ENCODE peak calls at places on chromosomes 12 and 14, in ten cellular contexts. M is fibroblast of the conjunctiva; X is HAP-1; G is SW480; F is T1000; D is stimulated activated CD4-positive, alpha-beta T cell treated with anti-CD3 and anti-CD28 coated beads, TNF-alpha, amount 100 ng/mL, for 4 hours; Q is fibroblast of pulmonary artery; T is caudate nucleus; L is progenitor cell of endocrine pancreas; C is AG09319. S is an unnamed sample.

GRCh38 chr14:77140937-77141591 is 527 bp downstream of the ZDHHC22 start:
- DNase-seq in M (no peak), X (peak), G (peak), F (no peak), D (no peak), Q (peak), T (no peak), L (peak), C (no peak), S (no peak)

GRCh38 chr12:124565071-124565491 is 2.3 kb downstream of the NCOR2 start:
- DNase-seq in M (no peak), X (no peak), G (no peak), F (no peak), D (no peak), Q (no peak), T (peak), L (peak), C (no peak), S (no peak)

GRCh38 chr14:31543969-31544799 is 17.0 kb upstream of the NUBPL start:
- DNase-seq in M (peak), X (no peak), G (no peak), F (no peak), D (no peak), Q (peak), T (no peak), L (no peak), C (no peak), S (no peak)

GRCh38 chr14:105528197-105528858 is 1.9 kb downstream of the TMEM121 start:
- DNase-seq in M (peak), X (peak), G (peak), F (peak), D (peak), Q (peak), T (peak), L (peak), C (peak), S (peak)

GRCh38 chr14:65072256-65072655 is 30.1 kb downstream of the MAX start:
- DNase-seq in M (no peak), X (no peak), G (no peak), F (no peak), D (no peak), Q (no peak), T (no peak), L (no peak), C (no peak), S (no peak)

GRCh38 chr12:27068863-27069262 is 13.5 kb downstream of the C12orf71 start:
- DNase-seq in M (no peak), X (no peak), G (no peak), F (no peak), D (no peak), Q (no peak), T (no peak), L (no peak), C (no peak), S (no peak)

GRCh38 chr14:91377700-91378652 is 39.6 kb downstream of the CCDC88C start:
- DNase-seq in M (no peak), X (no peak), G (peak), F (no peak), D (no peak), Q (no peak), T (no peak), L (no peak), C (no peak), S (no peak)

GRCh38 chr12:27229367-27229766 is 14.7 kb upstream of the STK38L start:
- DNase-seq in M (no peak), X (no peak), G (no peak), F (no peak), D (no peak), Q (no peak), T (no peak), L (no peak), C (no peak), S (no peak)

GRCh38 chr12:39072658-39073057 is 167.3 kb upstream of the CPNE8 start:
- DNase-seq in M (no peak), X (no peak), G (no peak), F (no peak), D (no peak), Q (no peak), T (no peak), L (no peak), C (no peak), S (no peak)

GRCh38 chr12:75205556-75205955 is 4.1 kb downstream of the KCNC2 start:
- DNase-seq in M (no peak), X (no peak), G (peak), F (no peak), D (no peak), Q (no peak), T (no peak), L (no peak), C (no peak), S (no peak)

GRCh38 chr12:114396153-114396868 is 9.6 kb downstream of the TBX5 start:
- DNase-seq in M (no peak), X (no peak), G (no peak), F (no peak), D (no peak), Q (no peak), T (no peak), L (no peak), C (no peak), S (no peak)

GRCh38 chr12:92784795-92785562 is 82.2 kb downstream of the PLEKHG7 start:
- DNase-seq in M (peak), X (peak), G (peak), F (peak), D (no peak), Q (peak), T (no peak), L (no peak), C (no peak), S (peak)